ENCODE peak calls at places on chromosomes 16 and 17, in four cellular contexts. O, K, Y and W are unnamed samples.

GRCh38 chr17:77800832-77801231 is 157.7 kb upstream of the TNRC6C start:
- DNase-seq in O (no peak), K (no peak), Y (no peak), W (no peak)

GRCh38 chr16:55773859-55774549 is 58.9 kb downstream of the CES1 start:
- DNase-seq in O (no peak), K (no peak), Y (no peak), W (no peak)

GRCh38 chr17:51120357-51120738 is 320 bp downstream of the SPAG9 start:
- DNase-seq in O (no peak), K (no peak), Y (no peak), W (no peak)

GRCh38 chr16:67015317-67015731 is 13.6 kb upstream of the CBFB start:
- DNase-seq in O (no peak), K (no peak), Y (peak; percentile 29), W (no peak)

GRCh38 chr16:73047536-73048291 is at the start of gene ZFHX3:
- DNase-seq in O (no peak), K (peak; percentile 70), Y (peak; percentile 89), W (no peak)

GRCh38 chr16:78142784-78143183 is 43.3 kb downstream of the WWOX start:
- DNase-seq in O (no peak), K (no peak), Y (no peak), W (no peak)

GRCh38 chr17:18035704-18036103 is 3.3 kb downstream of the ATPAF2 start:
- DNase-seq in O (no peak), K (no peak), Y (no peak), W (no peak)

GRCh38 chr16:57994778-57995177 is 5.7 kb downstream of the ZNF319 start:
- DNase-seq in O (no peak), K (peak; percentile 69), Y (no peak), W (peak; percentile 1)

GRCh38 chr17:5034063-5034462 is 1.2 kb downstream of the SLC52A1 start:
- DNase-seq in O (no peak), K (no peak), Y (no peak), W (no peak)

GRCh38 chr16:64362193-64362592 is 759.7 kb downstream of the CDH11 start:
- DNase-seq in O (no peak), K (no peak), Y (no peak), W (no peak)

GRCh38 chr16:78563905-78564304 is 464.5 kb downstream of the WWOX start:
- DNase-seq in O (no peak), K (no peak), Y (no peak), W (no peak)